ENCODE peak calls at places on chromosomes 16 and 17, in five cellular contexts. B is T-helper 17 cell, H is activated T-helper 1 cell treated with Interleukin-2 at 50 U/mL for 16 hours, I is GM10248, N is LNCaP clone FGC. Z is an unnamed sample.
A peak's percentile ranks its signal among the peaks of the same experiment; 100 is the strongest.

GRCh38 chr16:23302045-23302956 is at the start of gene SCNN1B:
- DNase-seq in B (no peak), H (no peak), I (peak; percentile 35), N (no peak), Z (no peak)

GRCh38 chr16:23856345-23856744 is 20.6 kb downstream of the PRKCB start:
- DNase-seq in B (no peak), H (no peak), I (no peak), N (no peak), Z (no peak)

GRCh38 chr17:48540213-48540612 is 4.7 kb downstream of the HOXB2 start:
- DNase-seq in B (no peak), H (no peak), I (no peak), N (no peak), Z (no peak)

GRCh38 chr16:47342055-47342454 is 118.8 kb downstream of the ITFG1 start:
- DNase-seq in B (no peak), H (no peak), I (no peak), N (no peak), Z (no peak)

GRCh38 chr17:43769859-43770258 is 8.9 kb downstream of the DUSP3 start:
- DNase-seq in B (no peak), H (no peak), I (no peak), N (no peak), Z (no peak)

GRCh38 chr16:89295915-89296314 is 78.4 kb downstream of the ZNF778 start:
- DNase-seq in B (no peak), H (no peak), I (no peak), N (no peak), Z (no peak)

GRCh38 chr17:62713096-62713870 is 85.8 kb downstream of the MRC2 start:
- DNase-seq in B (no peak), H (no peak), I (no peak), N (no peak), Z (no peak)

GRCh38 chr17:79930077-79930785 is 91.0 kb upstream of the CBX4 start:
- DNase-seq in B (no peak), H (no peak), I (no peak), N (no peak), Z (peak; percentile 53)

GRCh38 chr16:67489401-67490083 is 6.2 kb upstream of the AGRP start:
- DNase-seq in B (no peak), H (no peak), I (no peak), N (no peak), Z (no peak)

GRCh38 chr16:27222499-27223225 is 19.3 kb downstream of the KDM8 start:
- DNase-seq in B (no peak), H (no peak), I (no peak), N (no peak), Z (no peak)

GRCh38 chr16:86100205-86101134 is 201.5 kb downstream of the IRF8 start:
- DNase-seq in B (no peak), H (no peak), I (no peak), N (peak; percentile 11), Z (no peak)

GRCh38 chr16:53600076-53600475 is 97.1 kb upstream of the AKTIP start:
- DNase-seq in B (no peak), H (no peak), I (no peak), N (no peak), Z (no peak)

GRCh38 chr17:6163632-6164319 is 93.6 kb downstream of the WSCD1 start:
- DNase-seq in B (no peak), H (no peak), I (no peak), N (no peak), Z (no peak)

GRCh38 chr17:47621293-47622178 is 28.2 kb upstream of the KPNB1 start:
- DNase-seq in B (no peak), H (no peak), I (no peak), N (no peak), Z (no peak)

GRCh38 chr17:69711504-69711903 is 297.0 kb downstream of the MAP2K6 start:
- DNase-seq in B (no peak), H (no peak), I (no peak), N (no peak), Z (no peak)

GRCh38 chr16:72990003-72990521 is 57.9 kb downstream of the ZFHX3 start:
- DNase-seq in B (no peak), H (no peak), I (no peak), N (peak; percentile 98), Z (no peak)

GRCh38 chr16:88654363-88655052 is 3.7 kb upstream of the CYBA start:
- DNase-seq in B (no peak), H (no peak), I (no peak), N (no peak), Z (no peak)

GRCh38 chr16:6484121-6484520 is 848.5 kb upstream of the RBFOX1 start:
- DNase-seq in B (no peak), H (no peak), I (no peak), N (no peak), Z (no peak)

GRCh38 chr16:48354877-48355585 is 30.2 kb downstream of the SIAH1 start:
- DNase-seq in B (no peak), H (no peak), I (no peak), N (no peak), Z (no peak)

Z was measured in NCI-H526.